ENCODE peak calls at places on chromosomes 2 and 18, in eight cellular contexts. One of them, this sample, is unnamed. For H3K9me3, the result is how much of the 10 kb centered on the place peaks cover.

GRCh38 chr2:111910609-111911277 is 12.3 kb downstream of the MERTK start:
- DNase-seq in left lung: peak
- DNase-seq in neural progenitor cell: no peak
- DNase-seq in aorta: no peak
- DNase-seq in right atrium auricular region: no peak
- DNase-seq in OCI-LY7: no peak
- DNase-seq in GM23248: no peak
- DNase-seq in psoas muscle: no peak
- DNase-seq in this sample: no peak

GRCh38 chr18:3655254-3655554 is 205.2 kb downstream of the TGIF1 start:
- DNase-seq in left lung: no peak
- DNase-seq in aorta: no peak
- DNase-seq in OCI-LY7: no peak
- DNase-seq in psoas muscle: no peak
- DNase-seq in right atrium auricular region: no peak
- DNase-seq in GM23248: no peak
- DNase-seq in neural progenitor cell: no peak
- DNase-seq in this sample: no peak

GRCh38 chr2:160389875-160390274 is 103.7 kb downstream of the RBMS1 start:
- DNase-seq in neural progenitor cell: no peak
- DNase-seq in OCI-LY7: no peak
- DNase-seq in GM23248: peak
- DNase-seq in left lung: no peak
- DNase-seq in aorta: no peak
- DNase-seq in right atrium auricular region: no peak
- DNase-seq in psoas muscle: no peak
- DNase-seq in this sample: no peak

GRCh38 chr18:12811191-12811950 is 72.7 kb downstream of the PTPN2 start:
- DNase-seq in left lung: no peak
- DNase-seq in aorta: no peak
- DNase-seq in right atrium auricular region: no peak
- DNase-seq in psoas muscle: no peak
- DNase-seq in GM23248: peak
- DNase-seq in OCI-LY7: no peak
- DNase-seq in neural progenitor cell: no peak
- DNase-seq in this sample: no peak

GRCh38 chr2:26722328-26722727 is 29.8 kb downstream of the KCNK3 start:
- DNase-seq in psoas muscle: no peak
- DNase-seq in left lung: no peak
- DNase-seq in GM23248: no peak
- DNase-seq in OCI-LY7: no peak
- DNase-seq in right atrium auricular region: no peak
- DNase-seq in neural progenitor cell: no peak
- DNase-seq in aorta: no peak
- DNase-seq in this sample: no peak

GRCh38 chr2:78992807-78993517 is 32.5 kb upstream of the REG3G start:
- DNase-seq in psoas muscle: no peak
- DNase-seq in OCI-LY7: no peak
- DNase-seq in left lung: peak
- DNase-seq in neural progenitor cell: peak
- DNase-seq in GM23248: no peak
- DNase-seq in right atrium auricular region: no peak
- DNase-seq in aorta: no peak
- DNase-seq in this sample: peak

GRCh38 chr2:239853121-239853520 is 172.0 kb downstream of the NDUFA10 start:
- DNase-seq in neural progenitor cell: no peak
- DNase-seq in GM23248: no peak
- DNase-seq in right atrium auricular region: peak
- DNase-seq in psoas muscle: no peak
- DNase-seq in left lung: no peak
- DNase-seq in aorta: no peak
- DNase-seq in OCI-LY7: no peak
- DNase-seq in this sample: no peak

GRCh38 chr2:120720746-120721145 is 14.9 kb upstream of the GLI2 start:
- DNase-seq in right atrium auricular region: no peak
- DNase-seq in OCI-LY7: no peak
- DNase-seq in GM23248: no peak
- DNase-seq in left lung: no peak
- DNase-seq in neural progenitor cell: no peak
- DNase-seq in psoas muscle: no peak
- DNase-seq in aorta: no peak
- DNase-seq in this sample: no peak

GRCh38 chr2:159873136-159873728 is 75.2 kb upstream of the CD302 start:
- DNase-seq in OCI-LY7: peak
- DNase-seq in psoas muscle: no peak
- DNase-seq in left lung: no peak
- DNase-seq in aorta: peak
- DNase-seq in GM23248: no peak
- DNase-seq in right atrium auricular region: no peak
- DNase-seq in neural progenitor cell: peak
- DNase-seq in this sample: no peak

GRCh38 chr2:28570431-28570830 is 74.6 kb downstream of the PLB1 start:
- DNase-seq in GM23248: no peak
- DNase-seq in psoas muscle: no peak
- DNase-seq in neural progenitor cell: no peak
- DNase-seq in right atrium auricular region: no peak
- DNase-seq in OCI-LY7: no peak
- DNase-seq in aorta: no peak
- DNase-seq in left lung: no peak
- DNase-seq in this sample: no peak

GRCh38 chr2:98901702-98902101 is 34.3 kb downstream of the CRACDL start:
- DNase-seq in left lung: peak
- DNase-seq in psoas muscle: no peak
- DNase-seq in right atrium auricular region: no peak
- DNase-seq in OCI-LY7: no peak
- DNase-seq in neural progenitor cell: no peak
- DNase-seq in aorta: no peak
- DNase-seq in GM23248: no peak
- DNase-seq in this sample: no peak

GRCh38 chr2:124633812-124634211 is 608.7 kb downstream of the CNTNAP5 start:
- DNase-seq in left lung: no peak
- DNase-seq in psoas muscle: no peak
- DNase-seq in neural progenitor cell: no peak
- DNase-seq in aorta: no peak
- DNase-seq in OCI-LY7: no peak
- DNase-seq in right atrium auricular region: no peak
- DNase-seq in GM23248: no peak
- DNase-seq in this sample: no peak

GRCh38 chr2:177265834-177266817 is 1.6 kb upstream of the NFE2L2 start:
- DNase-seq in GM23248: peak
- DNase-seq in aorta: no peak
- DNase-seq in left lung: no peak
- DNase-seq in OCI-LY7: peak
- DNase-seq in psoas muscle: no peak
- DNase-seq in neural progenitor cell: no peak
- DNase-seq in right atrium auricular region: no peak
- DNase-seq in this sample: no peak

GRCh38 chr18:9753863-9754262 is 45.8 kb downstream of the RAB31 start:
- DNase-seq in psoas muscle: no peak
- DNase-seq in aorta: no peak
- DNase-seq in left lung: no peak
- DNase-seq in GM23248: peak
- DNase-seq in OCI-LY7: no peak
- DNase-seq in right atrium auricular region: no peak
- DNase-seq in neural progenitor cell: no peak
- DNase-seq in this sample: no peak

GRCh38 chr2:172745636-172746035 is 10.0 kb downstream of the RAPGEF4 start:
- DNase-seq in psoas muscle: no peak
- DNase-seq in OCI-LY7: no peak
- DNase-seq in GM23248: peak
- DNase-seq in right atrium auricular region: no peak
- DNase-seq in left lung: no peak
- DNase-seq in neural progenitor cell: no peak
- DNase-seq in aorta: no peak
- DNase-seq in this sample: no peak

GRCh38 chr18:63258749-63259580 is 60.6 kb downstream of the BCL2 start:
- DNase-seq in left lung: no peak
- DNase-seq in OCI-LY7: no peak
- DNase-seq in right atrium auricular region: no peak
- DNase-seq in aorta: no peak
- DNase-seq in psoas muscle: no peak
- DNase-seq in GM23248: no peak
- DNase-seq in neural progenitor cell: no peak
- DNase-seq in this sample: no peak

GRCh38 chr2:20122864-20123263 is 71.4 kb upstream of the LAPTM4A start:
- DNase-seq in aorta: no peak
- DNase-seq in GM23248: no peak
- DNase-seq in OCI-LY7: no peak
- DNase-seq in right atrium auricular region: no peak
- DNase-seq in psoas muscle: no peak
- DNase-seq in neural progenitor cell: no peak
- DNase-seq in left lung: no peak
- DNase-seq in this sample: no peak

GRCh38 chr2:219244789-219245147 is 476 bp downstream of the GLB1L start:
- DNase-seq in aorta: no peak
- DNase-seq in left lung: no peak
- DNase-seq in right atrium auricular region: no peak
- DNase-seq in neural progenitor cell: no peak
- DNase-seq in GM23248: no peak
- DNase-seq in OCI-LY7: no peak
- DNase-seq in psoas muscle: no peak
- DNase-seq in this sample: no peak

GRCh38 chr2:161121622-161122021 is 38.6 kb upstream of the TANK start:
- DNase-seq in neural progenitor cell: no peak
- DNase-seq in left lung: no peak
- DNase-seq in aorta: no peak
- DNase-seq in OCI-LY7: no peak
- DNase-seq in psoas muscle: no peak
- DNase-seq in GM23248: no peak
- DNase-seq in right atrium auricular region: no peak
- DNase-seq in this sample: no peak

GRCh38 chr2:198499539-198499938 is 695.1 kb downstream of the PLCL1 start:
- DNase-seq in psoas muscle: peak
- DNase-seq in GM23248: peak
- DNase-seq in neural progenitor cell: peak
- DNase-seq in right atrium auricular region: no peak
- DNase-seq in aorta: peak
- DNase-seq in left lung: peak
- DNase-seq in OCI-LY7: no peak
- DNase-seq in this sample: peak

GRCh38 chr2:188382107-188382506 is 90.4 kb downstream of the GULP1 start:
- DNase-seq in right atrium auricular region: no peak
- DNase-seq in aorta: no peak
- DNase-seq in GM23248: peak
- DNase-seq in left lung: no peak
- DNase-seq in OCI-LY7: no peak
- DNase-seq in psoas muscle: no peak
- DNase-seq in neural progenitor cell: no peak
- DNase-seq in this sample: no peak

DNA sequence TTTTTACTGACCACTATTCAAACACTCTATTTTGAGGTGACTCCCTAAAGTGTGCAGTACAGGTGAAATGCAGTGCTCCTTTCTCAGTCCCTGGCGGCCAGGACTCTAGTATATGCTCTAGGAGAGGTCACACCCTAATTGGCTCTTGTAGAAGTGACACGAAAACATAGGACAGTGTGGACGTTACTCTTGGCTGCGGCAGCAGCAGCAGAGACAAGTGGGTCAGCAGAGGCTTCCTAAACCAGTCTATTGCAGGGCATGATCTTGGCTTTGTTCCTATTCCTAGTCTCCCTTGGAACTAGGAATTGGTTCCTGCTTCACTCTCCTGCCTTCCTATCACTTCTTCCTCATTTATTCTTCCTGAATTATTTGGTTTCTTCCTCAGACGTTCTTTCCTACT is 10.1 kb upstream of the ONECUT2 start:
- DNase-seq in aorta: no peak
- DNase-seq in left lung: no peak
- DNase-seq in right atrium auricular region: no peak
- DNase-seq in psoas muscle: no peak
- DNase-seq in neural progenitor cell: no peak
- DNase-seq in OCI-LY7: no peak
- DNase-seq in GM23248: no peak
- DNase-seq in this sample: no peak
- H3K9me3 ChIP-seq in aorta: under half
- H3K9me3 ChIP-seq in left lung: under half
- H3K9me3 ChIP-seq in right atrium auricular region: under half
- H3K9me3 ChIP-seq in psoas muscle: under half
- H3K9me3 ChIP-seq in neural progenitor cell: under half
- H3K9me3 ChIP-seq in OCI-LY7: under half
- H3K9me3 ChIP-seq in GM23248: under half
- H3K9me3 ChIP-seq in this sample: under half

GRCh38 chr2:95385570-95385984 is 16.9 kb upstream of the FAHD2A start:
- DNase-seq in left lung: no peak
- DNase-seq in aorta: no peak
- DNase-seq in neural progenitor cell: no peak
- DNase-seq in OCI-LY7: no peak
- DNase-seq in GM23248: no peak
- DNase-seq in right atrium auricular region: no peak
- DNase-seq in psoas muscle: no peak
- DNase-seq in this sample: peak
- H3K9me3 ChIP-seq in left lung: under half
- H3K9me3 ChIP-seq in aorta: under half
- H3K9me3 ChIP-seq in neural progenitor cell: under half
- H3K9me3 ChIP-seq in OCI-LY7: under half
- H3K9me3 ChIP-seq in GM23248: under half
- H3K9me3 ChIP-seq in right atrium auricular region: under half
- H3K9me3 ChIP-seq in psoas muscle: under half
- H3K9me3 ChIP-seq in this sample: under half

GRCh38 chr2:6846967-6847695 is 18.6 kb downstream of the CMPK2 start:
- DNase-seq in left lung: no peak
- DNase-seq in GM23248: no peak
- DNase-seq in neural progenitor cell: no peak
- DNase-seq in OCI-LY7: no peak
- DNase-seq in aorta: no peak
- DNase-seq in psoas muscle: no peak
- DNase-seq in right atrium auricular region: no peak
- DNase-seq in this sample: no peak
- H3K9me3 ChIP-seq in left lung: under half
- H3K9me3 ChIP-seq in GM23248: under half
- H3K9me3 ChIP-seq in neural progenitor cell: under half
- H3K9me3 ChIP-seq in OCI-LY7: under half
- H3K9me3 ChIP-seq in aorta: under half
- H3K9me3 ChIP-seq in psoas muscle: half or more
- H3K9me3 ChIP-seq in right atrium auricular region: under half
- H3K9me3 ChIP-seq in this sample: under half

GRCh38 chr18:44259610-44260009 is 421.1 kb upstream of the SETBP1 start:
- DNase-seq in GM23248: no peak
- DNase-seq in psoas muscle: no peak
- DNase-seq in left lung: no peak
- DNase-seq in OCI-LY7: no peak
- DNase-seq in neural progenitor cell: no peak
- DNase-seq in aorta: no peak
- DNase-seq in right atrium auricular region: no peak
- DNase-seq in this sample: no peak

DNA sequence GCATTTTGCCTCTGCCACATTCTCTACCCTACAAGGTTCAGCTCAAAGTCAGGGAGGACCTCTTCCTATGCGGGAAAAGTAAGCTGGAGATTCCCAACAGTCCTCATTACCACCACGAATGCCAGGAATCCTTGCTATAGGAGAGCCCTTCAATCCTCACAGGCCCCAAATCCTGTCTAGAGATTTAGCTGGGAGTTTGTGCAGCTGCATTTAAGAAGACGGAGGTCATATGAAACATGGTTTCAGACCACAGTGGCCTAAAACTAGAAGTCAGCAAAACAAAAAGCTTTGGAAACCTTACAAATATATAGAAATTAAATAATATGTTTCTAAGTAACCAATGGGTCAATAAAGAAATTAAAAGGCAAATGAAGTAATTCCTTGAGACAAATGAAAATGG is 415.3 kb upstream of the SETBP1 start:
- DNase-seq in left lung: no peak
- DNase-seq in GM23248: no peak
- DNase-seq in OCI-LY7: no peak
- DNase-seq in neural progenitor cell: no peak
- DNase-seq in right atrium auricular region: no peak
- DNase-seq in aorta: no peak
- DNase-seq in psoas muscle: no peak
- DNase-seq in this sample: no peak
- H3K9me3 ChIP-seq in left lung: under half
- H3K9me3 ChIP-seq in GM23248: under half
- H3K9me3 ChIP-seq in OCI-LY7: under half
- H3K9me3 ChIP-seq in neural progenitor cell: under half
- H3K9me3 ChIP-seq in right atrium auricular region: under half
- H3K9me3 ChIP-seq in aorta: under half
- H3K9me3 ChIP-seq in psoas muscle: under half
- H3K9me3 ChIP-seq in this sample: under half